ENCODE peak calls at places on chromosomes 7 and 10, in nine cellular contexts. W is BE2C, N is A549, A is MG63, G is mammary epithelial cell, S is astrocyte, B is IMR-90, O is HFF-Myc, U is lower leg skin. J is an unnamed sample.

GRCh38 chr7:47827321-47827720 is 120.9 kb downstream of the PKD1L1 start:
- DNase-seq in W (no peak), N (no peak), A (no peak), G (peak), S (no peak), B (no peak), O (no peak), U (no peak), J (no peak)

GRCh38 chr10:99682752-99683151 is 23.4 kb downstream of the ENTPD7 start:
- DNase-seq in W (no peak), N (peak), A (no peak), G (peak), S (no peak), B (no peak), O (no peak), U (no peak), J (no peak)

GRCh38 chr7:132897093-132897492 is 184.8 kb downstream of the CHCHD3 start:
- DNase-seq in W (no peak), N (no peak), A (no peak), G (no peak), S (no peak), B (no peak), O (no peak), U (no peak), J (no peak)

GRCh38 chr7:18626086-18626485 is 130.5 kb downstream of the HDAC9 start:
- DNase-seq in W (no peak), N (no peak), A (no peak), G (no peak), S (no peak), B (no peak), O (no peak), U (no peak), J (no peak)

GRCh38 chr7:131501422-131501821 is 55.0 kb downstream of the PODXL start:
- DNase-seq in W (no peak), N (no peak), A (no peak), G (peak), S (peak), B (peak), O (no peak), U (no peak), J (peak)

GRCh38 chr7:92244803-92245486 is 769 bp downstream of the KRIT1 start:
- DNase-seq in W (no peak), N (no peak), A (no peak), G (peak), S (peak), B (peak), O (no peak), U (no peak), J (peak)

GRCh38 chr10:19775286-19775685 is 40.9 kb upstream of the PLXDC2 start:
- DNase-seq in W (no peak), N (no peak), A (no peak), G (no peak), S (no peak), B (no peak), O (no peak), U (no peak), J (no peak)

GRCh38 chr7:21256310-21256877 is 171.5 kb upstream of the SP4 start:
- DNase-seq in W (peak), N (peak), A (no peak), G (peak), S (peak), B (peak), O (no peak), U (no peak), J (peak)

GRCh38 chr7:107785170-107785569 is 17.9 kb downstream of the SLC26A3 start:
- DNase-seq in W (no peak), N (no peak), A (no peak), G (no peak), S (no peak), B (no peak), O (no peak), U (no peak), J (no peak)

GRCh38 chr7:28955723-28956607 is 2.2 kb downstream of the TRIL start:
- DNase-seq in W (peak), N (peak), A (peak), G (peak), S (no peak), B (peak), O (no peak), U (peak), J (no peak)

GRCh38 chr7:139739863-139740597 is 37.8 kb downstream of the HIPK2 start:
- DNase-seq in W (no peak), N (no peak), A (peak), G (no peak), S (no peak), B (no peak), O (no peak), U (peak), J (no peak)

GRCh38 chr7:99314504-99314903 is 11.2 kb upstream of the ARPC1A start:
- DNase-seq in W (no peak), N (peak), A (no peak), G (peak), S (no peak), B (no peak), O (no peak), U (peak), J (no peak)

GRCh38 chr10:58981051-58981450 is 195.4 kb upstream of the PHYHIPL start:
- DNase-seq in W (no peak), N (no peak), A (no peak), G (no peak), S (no peak), B (no peak), O (no peak), U (no peak), J (no peak)

GRCh38 chr10:58981846-58982245 is 194.6 kb upstream of the PHYHIPL start:
- DNase-seq in W (no peak), N (no peak), A (no peak), G (no peak), S (no peak), B (no peak), O (no peak), U (no peak), J (no peak)

GRCh38 chr10:58985216-58985615 is 191.2 kb upstream of the PHYHIPL start:
- DNase-seq in W (no peak), N (no peak), A (no peak), G (no peak), S (no peak), B (no peak), O (no peak), U (no peak), J (no peak)

GRCh38 chr10:58979713-58980112 is 196.7 kb upstream of the PHYHIPL start:
- DNase-seq in W (no peak), N (no peak), A (no peak), G (no peak), S (no peak), B (no peak), O (no peak), U (no peak), J (no peak)

GRCh38 chr10:58982470-58983239 is 193.8 kb upstream of the PHYHIPL start:
- DNase-seq in W (no peak), N (no peak), A (peak), G (no peak), S (no peak), B (no peak), O (no peak), U (no peak), J (no peak)
- H3K4me3 ChIP-seq in W (no peak), N (no peak), A (no peak), G (no peak), S (no peak), B (no peak), O (no peak), U (no peak), J (no peak)

DNA sequence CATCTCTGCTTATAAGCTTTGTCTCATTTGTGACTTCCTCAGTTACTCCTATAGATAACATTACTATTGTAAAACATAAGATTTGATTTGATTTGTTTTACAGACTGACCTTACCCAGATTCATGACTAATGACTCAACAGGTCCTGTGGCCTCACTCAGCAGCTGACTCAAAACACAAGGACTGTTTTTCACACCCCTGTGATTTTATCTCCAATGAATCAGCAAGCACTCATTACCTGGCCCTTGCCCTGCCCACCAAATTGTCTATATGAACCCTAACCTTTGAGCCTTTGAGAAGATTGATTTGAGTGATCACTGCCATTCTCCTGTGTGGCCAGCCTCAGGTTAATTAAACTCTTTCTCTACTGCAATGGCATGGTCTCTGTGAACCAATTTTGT is 1064.6 kb upstream of the LRRTM3 start:
- DNase-seq in W (no peak), N (peak), A (no peak), G (peak), S (peak), B (no peak), O (no peak), U (no peak), J (no peak)
- H3K4me3 ChIP-seq in W (no peak), N (no peak), A (no peak), G (no peak), S (no peak), B (no peak), O (no peak), U (no peak), J (no peak)

DNA sequence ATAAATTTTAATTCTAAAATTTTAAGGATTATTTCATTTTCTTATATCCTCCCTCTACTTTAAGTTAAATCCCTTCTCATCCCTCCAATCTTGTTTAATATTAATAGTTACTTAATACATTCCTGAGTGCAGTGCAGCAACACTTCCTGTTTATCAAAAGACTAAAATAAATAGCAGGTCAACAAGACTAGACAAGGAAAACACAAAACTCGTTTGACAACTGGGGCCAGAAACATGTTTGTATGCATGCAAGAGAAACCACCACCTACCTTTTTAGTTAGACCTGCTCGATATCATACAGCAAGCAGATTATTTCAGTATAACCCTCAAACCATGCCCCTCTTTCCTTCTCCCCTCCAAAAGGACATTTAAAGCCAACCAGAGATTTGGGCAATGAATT is 95.8 kb downstream of the PARD3 start:
- DNase-seq in W (no peak), N (no peak), A (no peak), G (no peak), S (no peak), B (no peak), O (no peak), U (no peak), J (no peak)
- H3K4me3 ChIP-seq in W (no peak), N (no peak), A (no peak), G (no peak), S (no peak), B (no peak), O (no peak), U (no peak), J (no peak)

GRCh38 chr7:66758964-66759628 is 18.6 kb downstream of the RABGEF1 start:
- DNase-seq in W (no peak), N (no peak), A (no peak), G (no peak), S (no peak), B (no peak), O (no peak), U (no peak), J (no peak)

GRCh38 chr7:66756859-66757258 is 16.3 kb downstream of the RABGEF1 start:
- DNase-seq in W (no peak), N (no peak), A (no peak), G (no peak), S (no peak), B (no peak), O (no peak), U (no peak), J (no peak)

GRCh38 chr7:66754541-66754940 is 14.0 kb downstream of the RABGEF1 start:
- DNase-seq in W (no peak), N (no peak), A (no peak), G (no peak), S (no peak), B (peak), O (no peak), U (no peak), J (no peak)

GRCh38 chr7:66751945-66752344 is 11.4 kb downstream of the RABGEF1 start:
- DNase-seq in W (no peak), N (no peak), A (no peak), G (no peak), S (no peak), B (no peak), O (no peak), U (no peak), J (no peak)

GRCh38 chr7:66757939-66758338 is 17.4 kb downstream of the RABGEF1 start:
- DNase-seq in W (no peak), N (no peak), A (no peak), G (no peak), S (no peak), B (no peak), O (no peak), U (no peak), J (no peak)
- H3K4me3 ChIP-seq in W (no peak), N (no peak), A (no peak), G (no peak), S (no peak), B (no peak), O (no peak), U (no peak), J (no peak)